ENCODE peak calls at places on chromosomes 11 and 22, in four cellular contexts. One of them, this sample, is unnamed.

GRCh38 chr11:89495951-89496350 is 4.8 kb upstream of the NOX4 start:
- DNase-seq in H1: no peak
- DNase-seq in IMR-90: peak; percentile 93
- DNase-seq in trophoblast cell: peak; percentile 97
- DNase-seq in this sample: peak; percentile 29

GRCh38 chr11:33065445-33066178 is 26.2 kb downstream of the TCP11L1 start:
- DNase-seq in trophoblast cell: peak; percentile 80
- DNase-seq in H1: peak; percentile 73
- DNase-seq in IMR-90: peak; percentile 64
- DNase-seq in this sample: peak; percentile 54

GRCh38 chr22:17749605-17750395 is 24.5 kb downstream of the BID start:
- DNase-seq in trophoblast cell: peak; percentile 55
- DNase-seq in IMR-90: no peak
- DNase-seq in H1: no peak
- DNase-seq in this sample: no peak

GRCh38 chr22:49106136-49106930 is 721.3 kb downstream of the BRD1 start:
- DNase-seq in IMR-90: no peak
- DNase-seq in trophoblast cell: no peak
- DNase-seq in H1: no peak
- DNase-seq in this sample: no peak

GRCh38 chr22:20639343-20639742 is 131.9 kb downstream of the MED15 start:
- DNase-seq in trophoblast cell: no peak
- DNase-seq in IMR-90: no peak
- DNase-seq in H1: no peak
- DNase-seq in this sample: no peak

GRCh38 chr11:24760681-24761080 is 263.8 kb downstream of the LUZP2 start:
- DNase-seq in trophoblast cell: no peak
- DNase-seq in H1: no peak
- DNase-seq in IMR-90: peak; percentile 30
- DNase-seq in this sample: no peak

GRCh38 chr11:11363674-11364073 is 10.6 kb upstream of the CSNK2A3 start:
- DNase-seq in IMR-90: no peak
- DNase-seq in trophoblast cell: no peak
- DNase-seq in H1: peak; percentile 3
- DNase-seq in this sample: no peak

GRCh38 chr11:6523253-6523652 is 26.2 kb downstream of the DNHD1 start:
- DNase-seq in H1: no peak
- DNase-seq in trophoblast cell: peak; percentile 70
- DNase-seq in IMR-90: peak; percentile 81
- DNase-seq in this sample: no peak

GRCh38 chr22:42773161-42773560 is 52.5 kb upstream of the A4GALT start:
- DNase-seq in trophoblast cell: no peak
- DNase-seq in H1: no peak
- DNase-seq in IMR-90: no peak
- DNase-seq in this sample: no peak

GRCh38 chr11:12768731-12769673 is 94.8 kb downstream of the TEAD1 start:
- DNase-seq in H1: no peak
- DNase-seq in IMR-90: no peak
- DNase-seq in trophoblast cell: no peak
- DNase-seq in this sample: no peak

GRCh38 chr11:36577859-36578258 is 10.1 kb downstream of the RAG1 start:
- DNase-seq in trophoblast cell: no peak
- DNase-seq in IMR-90: peak; percentile 14
- DNase-seq in H1: no peak
- DNase-seq in this sample: no peak

GRCh38 chr22:19199479-19199878 is 20.9 kb upstream of the SLC25A1 start:
- DNase-seq in H1: no peak
- DNase-seq in trophoblast cell: no peak
- DNase-seq in IMR-90: no peak
- DNase-seq in this sample: no peak

GRCh38 chr11:111765320-111765983 is 737 bp downstream of the PPP2R1B start:
- DNase-seq in trophoblast cell: peak; percentile 17
- DNase-seq in IMR-90: no peak
- DNase-seq in H1: peak; percentile 15
- DNase-seq in this sample: no peak

GRCh38 chr22:22508274-22509176 is at the start of gene ZNF280B:
- DNase-seq in trophoblast cell: peak; percentile 92
- DNase-seq in IMR-90: peak; percentile 79
- DNase-seq in H1: peak; percentile 9
- DNase-seq in this sample: peak; percentile 76

GRCh38 chr11:47236482-47236881 is 12.1 kb downstream of the ACP2 start:
- DNase-seq in H1: no peak
- DNase-seq in IMR-90: peak; percentile 68
- DNase-seq in trophoblast cell: no peak
- DNase-seq in this sample: no peak

GRCh38 chr11:113263458-113264095 is 50.8 kb upstream of the TTC12 start:
- DNase-seq in IMR-90: no peak
- DNase-seq in H1: no peak
- DNase-seq in trophoblast cell: no peak
- DNase-seq in this sample: no peak

GRCh38 chr11:111465400-111465799 is 46.8 kb downstream of the BTG4 start:
- DNase-seq in H1: no peak
- DNase-seq in trophoblast cell: no peak
- DNase-seq in IMR-90: peak; percentile 84
- DNase-seq in this sample: no peak

GRCh38 chr11:2317354-2318050 is 15.7 kb downstream of the TSPAN32 start:
- DNase-seq in IMR-90: no peak
- DNase-seq in trophoblast cell: no peak
- DNase-seq in H1: no peak
- DNase-seq in this sample: no peak

GRCh38 chr11:14418801-14419417 is 59.9 kb upstream of the RRAS2 start:
- DNase-seq in H1: no peak
- DNase-seq in trophoblast cell: peak; percentile 59
- DNase-seq in IMR-90: peak; percentile 25
- DNase-seq in this sample: no peak

GRCh38 chr11:2084721-2085120 is 54.5 kb downstream of the IGF2 start:
- DNase-seq in trophoblast cell: no peak
- DNase-seq in IMR-90: no peak
- DNase-seq in H1: no peak
- DNase-seq in this sample: no peak

GRCh38 chr11:65212226-65212801 is 30.6 kb downstream of the CAPN1 start:
- DNase-seq in H1: no peak
- DNase-seq in IMR-90: no peak
- DNase-seq in trophoblast cell: no peak
- DNase-seq in this sample: no peak

GRCh38 chr11:65215441-65216076 is 33.8 kb downstream of the CAPN1 start:
- DNase-seq in IMR-90: no peak
- DNase-seq in H1: no peak
- DNase-seq in trophoblast cell: no peak
- DNase-seq in this sample: no peak

GRCh38 chr11:65211293-65212105 is 29.8 kb downstream of the CAPN1 start:
- DNase-seq in trophoblast cell: no peak
- DNase-seq in IMR-90: no peak
- DNase-seq in H1: no peak
- DNase-seq in this sample: no peak

GRCh38 chr11:65214212-65214845 is 32.6 kb downstream of the CAPN1 start:
- DNase-seq in trophoblast cell: no peak
- DNase-seq in IMR-90: no peak
- DNase-seq in H1: no peak
- DNase-seq in this sample: no peak

DNA sequence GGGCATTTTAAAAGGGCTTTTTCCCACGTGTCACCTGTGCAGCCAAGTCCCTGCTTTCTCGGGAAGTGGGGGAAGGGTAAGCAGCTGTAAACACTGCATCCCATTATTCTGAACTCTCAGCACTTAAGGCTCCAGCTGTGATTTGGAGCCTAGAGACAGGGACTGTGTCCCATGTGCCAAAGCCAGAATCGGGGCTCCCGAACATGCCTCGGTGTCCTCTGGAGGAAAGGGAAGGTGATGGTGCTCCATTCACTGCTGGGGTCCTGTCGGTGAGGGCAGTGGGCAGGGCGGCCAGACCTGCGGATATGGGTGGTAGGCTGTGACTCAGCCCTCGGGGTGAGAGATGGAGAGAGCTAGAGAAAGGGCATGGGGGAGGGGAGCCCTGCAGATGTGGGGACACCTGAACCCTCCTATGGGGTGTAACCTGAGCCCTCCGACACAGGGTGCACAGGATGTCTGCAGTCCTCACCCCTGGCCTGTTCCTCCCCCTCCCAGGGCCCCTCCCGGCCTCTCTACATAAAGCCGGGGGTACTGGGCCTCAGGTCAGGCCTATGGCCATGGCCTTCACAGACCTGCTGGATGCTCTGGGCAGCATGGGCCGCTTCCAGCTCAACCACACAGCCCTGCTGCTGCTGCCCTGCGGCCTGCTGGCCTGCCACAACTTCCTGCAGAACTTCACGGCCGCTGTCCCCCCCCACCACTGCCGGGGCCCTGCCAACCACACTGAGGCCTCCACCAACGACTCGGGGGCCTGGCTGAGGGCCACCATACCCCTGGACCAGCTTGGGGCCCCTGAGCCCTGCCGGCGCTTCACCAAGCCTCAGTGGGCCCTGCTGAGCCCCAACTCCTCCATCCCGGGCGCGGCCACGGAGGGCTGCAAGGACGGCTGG is 31.8 kb downstream of the CAPN1 start:
- DNase-seq in H1: peak; percentile 70
- DNase-seq in IMR-90: peak; percentile 6
- DNase-seq in trophoblast cell: no peak
- DNase-seq in this sample: no peak
- H3K14ac ChIP-seq in H1: no peak overlapping the region
- H3K14ac ChIP-seq in IMR-90: no peak overlapping the region
- H3K14ac ChIP-seq in trophoblast cell: no peak overlapping the region
- H3K14ac ChIP-seq in this sample: peak overlapping the region; percentile 71

DNA sequence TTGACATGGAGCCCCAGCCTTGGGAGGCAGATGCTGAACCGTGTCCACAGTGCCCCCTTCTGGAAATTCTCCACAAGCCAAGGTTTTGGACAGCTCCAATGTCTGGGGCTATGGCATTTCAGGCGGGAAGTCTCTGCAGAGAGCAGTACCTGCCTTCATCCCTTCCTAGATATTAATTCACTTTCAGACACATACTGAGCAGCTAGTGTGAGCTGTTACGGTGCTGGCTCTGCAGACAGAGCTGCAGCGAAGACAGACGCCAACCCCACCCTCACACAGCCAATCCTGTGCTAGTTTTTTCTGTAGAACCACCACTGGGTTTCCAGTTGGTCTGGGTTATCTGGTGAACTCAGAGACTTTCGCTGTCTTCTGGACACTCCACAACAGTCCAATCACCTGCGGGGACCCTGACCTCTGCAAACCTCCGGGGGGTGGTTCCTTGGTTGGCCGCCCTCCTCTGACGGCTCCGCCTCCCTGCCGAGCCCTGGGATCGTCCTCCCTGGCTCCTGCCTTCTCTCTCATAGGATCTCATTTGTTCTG is 9.1 kb downstream of the LMF2 start:
- DNase-seq in trophoblast cell: peak; percentile 91
- DNase-seq in IMR-90: peak; percentile 51
- DNase-seq in H1: peak; percentile 56
- DNase-seq in this sample: peak; percentile 59
- H3K4me3 ChIP-seq in trophoblast cell: no peak overlapping the region
- H3K4me3 ChIP-seq in IMR-90: no peak overlapping the region
- H3K4me3 ChIP-seq in H1: no peak overlapping the region
- H3K4me3 ChIP-seq in this sample: no peak overlapping the region

GRCh38 chr11:45042560-45042959 is 91.9 kb upstream of the TP53I11 start:
- DNase-seq in H1: no peak
- DNase-seq in IMR-90: no peak
- DNase-seq in trophoblast cell: peak; percentile 5
- DNase-seq in this sample: no peak

GRCh38 chr11:45037425-45038005 is 86.8 kb upstream of the TP53I11 start:
- DNase-seq in H1: no peak
- DNase-seq in IMR-90: no peak
- DNase-seq in trophoblast cell: no peak
- DNase-seq in this sample: no peak

GRCh38 chr11:45043755-45044475 is 93.2 kb upstream of the TP53I11 start:
- DNase-seq in trophoblast cell: no peak
- DNase-seq in H1: no peak
- DNase-seq in IMR-90: no peak
- DNase-seq in this sample: no peak

GRCh38 chr11:45038923-45039322 is 88.2 kb upstream of the TP53I11 start:
- DNase-seq in IMR-90: no peak
- DNase-seq in trophoblast cell: no peak
- DNase-seq in H1: no peak
- DNase-seq in this sample: no peak

DNA sequence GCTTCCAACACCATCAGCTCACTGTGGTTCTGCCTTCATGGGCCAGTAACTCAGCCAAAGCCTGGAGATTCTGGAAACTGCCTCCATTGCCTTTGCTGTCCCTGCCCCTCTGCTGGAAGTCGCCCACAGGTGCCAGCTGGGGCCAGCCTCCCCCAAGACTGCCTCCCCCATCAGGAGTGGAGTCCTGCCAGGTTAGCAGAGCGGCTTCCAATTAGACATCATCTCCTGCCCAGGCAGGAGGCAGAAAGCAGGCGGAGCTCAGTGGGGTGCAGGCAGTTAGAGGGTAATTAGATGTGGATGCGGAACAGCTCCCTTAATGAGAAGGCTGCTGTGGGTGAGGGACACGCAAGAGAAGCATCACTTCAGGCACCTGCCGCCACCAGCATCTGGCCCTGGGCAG is 90.9 kb upstream of the TP53I11 start:
- DNase-seq in H1: no peak
- DNase-seq in IMR-90: no peak
- DNase-seq in trophoblast cell: no peak
- DNase-seq in this sample: no peak
- H3K14ac ChIP-seq in H1: no peak overlapping the region
- H3K14ac ChIP-seq in IMR-90: no peak overlapping the region
- H3K14ac ChIP-seq in trophoblast cell: no peak overlapping the region
- H3K14ac ChIP-seq in this sample: no peak overlapping the region

GRCh38 chr22:50620861-50621490 is 7.0 kb downstream of the ARSA start:
- DNase-seq in IMR-90: no peak
- DNase-seq in trophoblast cell: no peak
- DNase-seq in H1: no peak
- DNase-seq in this sample: no peak
- H3K4me3 ChIP-seq in IMR-90: no peak overlapping the region
- H3K4me3 ChIP-seq in trophoblast cell: no peak overlapping the region
- H3K4me3 ChIP-seq in H1: no peak overlapping the region
- H3K4me3 ChIP-seq in this sample: no peak overlapping the region

GRCh38 chr11:8239056-8239455 is 24.6 kb downstream of the LMO1 start:
- DNase-seq in trophoblast cell: no peak
- DNase-seq in H1: no peak
- DNase-seq in IMR-90: no peak
- DNase-seq in this sample: no peak
- H3K14ac ChIP-seq in trophoblast cell: no peak overlapping the region
- H3K14ac ChIP-seq in H1: no peak overlapping the region
- H3K14ac ChIP-seq in IMR-90: no peak overlapping the region
- H3K14ac ChIP-seq in this sample: no peak overlapping the region

GRCh38 chr11:43581370-43582023 is 99.0 kb upstream of the HSD17B12 start:
- DNase-seq in H1: no peak
- DNase-seq in trophoblast cell: no peak
- DNase-seq in IMR-90: no peak
- DNase-seq in this sample: no peak
- H3K4me3 ChIP-seq in H1: peak overlapping the region; percentile 78
- H3K4me3 ChIP-seq in trophoblast cell: no peak overlapping the region
- H3K4me3 ChIP-seq in IMR-90: peak overlapping the region; percentile 21
- H3K4me3 ChIP-seq in this sample: no peak overlapping the region

GRCh38 chr11:108009497-108010360 is 1.0 kb downstream of the CUL5 start:
- DNase-seq in IMR-90: no peak
- DNase-seq in trophoblast cell: peak; percentile 59
- DNase-seq in H1: no peak
- DNase-seq in this sample: no peak
- H3K14ac ChIP-seq in IMR-90: peak overlapping the region; percentile 100
- H3K14ac ChIP-seq in trophoblast cell: peak overlapping the region; percentile 89
- H3K14ac ChIP-seq in H1: no peak overlapping the region
- H3K14ac ChIP-seq in this sample: peak overlapping the region; percentile 57

GRCh38 chr11:73359341-73359740 is 16.9 kb upstream of the RELT start:
- DNase-seq in IMR-90: peak; percentile 22
- DNase-seq in trophoblast cell: peak; percentile 44
- DNase-seq in H1: no peak
- DNase-seq in this sample: no peak
- H3K4me3 ChIP-seq in IMR-90: no peak overlapping the region
- H3K4me3 ChIP-seq in trophoblast cell: peak overlapping the region; percentile 25
- H3K4me3 ChIP-seq in H1: no peak overlapping the region
- H3K4me3 ChIP-seq in this sample: no peak overlapping the region

This sample was measured in neuronal stem cell.